ENCODE peak calls at places on chromosomes 4 and X, in ten cellular contexts. V is stimulated activated naive B cell treated with anti-CD40 and anti-IgM and Interleukin-4, amounts not matched to agents 10 μg/mL and 1 μg/mL and 100 μg/mL, for 72 hours; E is HL-60; K is NCI-H1694 treated with DMSO at 0.1 percent for 48 hours; F is activated T-cell treated with anti-CD3 and anti-CD28 coated beads, Interleukin-2, amount 50 U/mL, for 4 hours; T is NCI-H1930; J is choroid plexus epithelial cell; H is caudate nucleus; L is HuH-7.5; A is WTC11. R is an unnamed sample.

GRCh38 chrX:95290455-95290854 is 1394.2 kb upstream of the DIAPH2 start:
- DNase-seq in V (no peak), H (no peak), A (no peak), E (no peak), F (no peak), J (no peak), L (no peak), T (no peak), K (no peak), R (no peak)

GRCh38 chrX:129534816-129535578 is 5.1 kb upstream of the OCRL start:
- DNase-seq in A (no peak), F (no peak), H (no peak), L (no peak), V (no peak), K (no peak), J (no peak), E (no peak), T (no peak), R (no peak)

GRCh38 chr4:3725936-3726895 is 40.0 kb upstream of the ADRA2C start:
- DNase-seq in T (no peak), K (no peak), A (no peak), E (no peak), F (no peak), L (no peak), H (no peak), J (no peak), V (no peak), R (no peak)

GRCh38 chrX:1521459-1521956 is 15.5 kb downstream of the P2RY8 start:
- DNase-seq in K (no peak), H (no peak), A (peak), V (peak), J (no peak), F (peak), E (peak), T (no peak), L (no peak), R (no peak)

GRCh38 chrX:1451251-1451675 is 1.4 kb downstream of the ASMTL start:
- DNase-seq in J (no peak), K (no peak), T (no peak), E (no peak), A (no peak), F (no peak), H (no peak), L (no peak), V (no peak), R (no peak)

GRCh38 chr4:7358100-7358735 is 76.5 kb downstream of the PSAPL1 start:
- DNase-seq in L (no peak), H (no peak), K (peak), J (peak), F (no peak), T (no peak), V (no peak), A (no peak), E (no peak), R (no peak)

GRCh38 chr4:25367004-25367621 is 9.9 kb upstream of the ANAPC4 start:
- DNase-seq in H (no peak), T (no peak), L (no peak), V (no peak), A (no peak), E (no peak), K (peak), J (peak), F (no peak), R (no peak)

GRCh38 chrX:103099706-103100105 is 6.8 kb upstream of the NXF3 start:
- DNase-seq in L (no peak), J (no peak), H (no peak), F (no peak), T (no peak), V (no peak), E (no peak), A (no peak), K (no peak), R (no peak)

GRCh38 chrX:132564026-132564425 is 75.2 kb upstream of the MBNL3 start:
- DNase-seq in F (no peak), A (no peak), L (no peak), J (no peak), K (no peak), E (no peak), T (no peak), H (no peak), V (no peak), R (no peak)

GRCh38 chrX:134459683-134460004 is 321 bp upstream of the HPRT1 start:
- DNase-seq in H (no peak), A (no peak), T (no peak), L (no peak), E (no peak), F (no peak), V (no peak), J (peak), K (peak), R (no peak)

GRCh38 chr4:111228396-111228795 is 605.5 kb upstream of the PITX2 start:
- DNase-seq in L (no peak), T (no peak), J (no peak), V (no peak), A (no peak), H (no peak), E (no peak), K (no peak), F (no peak), R (no peak)

GRCh38 chr4:83561381-83561780 is 25.5 kb downstream of the GPAT3 start:
- DNase-seq in T (no peak), A (no peak), K (no peak), L (no peak), E (peak), V (no peak), F (no peak), H (no peak), J (peak), R (no peak)

GRCh38 chrX:7983594-7983993 is 56.4 kb upstream of the PNPLA4 start:
- DNase-seq in J (no peak), K (no peak), F (no peak), L (no peak), T (no peak), A (no peak), H (no peak), V (no peak), E (no peak), R (no peak)

GRCh38 chr4:108224628-108225053 is 55.9 kb upstream of the LEF1 start:
- DNase-seq in K (no peak), H (no peak), J (peak), E (no peak), T (no peak), V (no peak), L (no peak), A (no peak), F (no peak), R (no peak)

GRCh38 chr4:150973626-150974250 is 41.3 kb downstream of the LRBA start:
- DNase-seq in V (no peak), L (no peak), T (no peak), F (no peak), A (no peak), E (no peak), J (no peak), H (no peak), K (no peak), R (no peak)

GRCh38 chr4:154736774-154737173 is 7.0 kb upstream of the LRAT start:
- DNase-seq in A (no peak), E (no peak), T (no peak), V (no peak), K (no peak), J (no peak), L (no peak), H (no peak), F (no peak), R (no peak)